ENCODE peak calls at places on chromosomes 1 and 21, in six cellular contexts. One of them, this sample, is unnamed. For H3K4me1, the result is how much of the 10 kb centered on the place peaks cover.

GRCh38 chr1:1997561-1997960 is 6.0 kb downstream of the CFAP74 start:
- DNase-seq in psoas muscle: no peak
- DNase-seq in effector memory CD4-positive, alpha-beta T cell: no peak
- DNase-seq in CD8-positive, alpha-beta T cell: no peak
- DNase-seq in ovary: no peak
- DNase-seq in CD4-positive, alpha-beta memory T cell: no peak
- DNase-seq in this sample: no peak

GRCh38 chr1:8702121-8702520 is 115.3 kb downstream of the RERE start:
- DNase-seq in psoas muscle: no peak
- DNase-seq in effector memory CD4-positive, alpha-beta T cell: no peak
- DNase-seq in CD8-positive, alpha-beta T cell: no peak
- DNase-seq in ovary: no peak
- DNase-seq in CD4-positive, alpha-beta memory T cell: no peak
- DNase-seq in this sample: peak

GRCh38 chr1:234611799-234612351 is 1.9 kb upstream of the IRF2BP2 start:
- DNase-seq in psoas muscle: peak
- DNase-seq in effector memory CD4-positive, alpha-beta T cell: no peak
- DNase-seq in CD8-positive, alpha-beta T cell: peak
- DNase-seq in ovary: peak
- DNase-seq in CD4-positive, alpha-beta memory T cell: no peak
- DNase-seq in this sample: no peak

GRCh38 chr1:202964755-202965440 is 2.2 kb downstream of the CYB5R1 start:
- DNase-seq in psoas muscle: peak
- DNase-seq in effector memory CD4-positive, alpha-beta T cell: no peak
- DNase-seq in CD8-positive, alpha-beta T cell: no peak
- DNase-seq in ovary: no peak
- DNase-seq in CD4-positive, alpha-beta memory T cell: no peak
- DNase-seq in this sample: no peak

GRCh38 chr1:54965624-54966340 is 14.6 kb upstream of the TMEM61 start:
- DNase-seq in psoas muscle: peak
- DNase-seq in effector memory CD4-positive, alpha-beta T cell: no peak
- DNase-seq in CD8-positive, alpha-beta T cell: no peak
- DNase-seq in ovary: peak
- DNase-seq in CD4-positive, alpha-beta memory T cell: no peak
- DNase-seq in this sample: peak

GRCh38 chr1:85311818-85312217 is 35.4 kb upstream of the BCL10 start:
- DNase-seq in psoas muscle: no peak
- DNase-seq in effector memory CD4-positive, alpha-beta T cell: no peak
- DNase-seq in CD8-positive, alpha-beta T cell: no peak
- DNase-seq in ovary: no peak
- DNase-seq in CD4-positive, alpha-beta memory T cell: no peak
- DNase-seq in this sample: no peak

GRCh38 chr1:9595156-9595967 is 6.7 kb downstream of the TMEM201 start:
- DNase-seq in psoas muscle: no peak
- DNase-seq in effector memory CD4-positive, alpha-beta T cell: no peak
- DNase-seq in CD8-positive, alpha-beta T cell: no peak
- DNase-seq in ovary: no peak
- DNase-seq in CD4-positive, alpha-beta memory T cell: no peak
- DNase-seq in this sample: no peak

GRCh38 chr1:59052194-59052593 is 244.7 kb upstream of the FGGY start:
- DNase-seq in psoas muscle: no peak
- DNase-seq in effector memory CD4-positive, alpha-beta T cell: no peak
- DNase-seq in CD8-positive, alpha-beta T cell: no peak
- DNase-seq in ovary: no peak
- DNase-seq in CD4-positive, alpha-beta memory T cell: no peak
- DNase-seq in this sample: no peak

GRCh38 chr1:228060458-228061190 is 21.9 kb upstream of the ARF1 start:
- DNase-seq in psoas muscle: no peak
- DNase-seq in effector memory CD4-positive, alpha-beta T cell: no peak
- DNase-seq in CD8-positive, alpha-beta T cell: no peak
- DNase-seq in ovary: no peak
- DNase-seq in CD4-positive, alpha-beta memory T cell: no peak
- DNase-seq in this sample: no peak

GRCh38 chr1:232123775-232124659 is 497.4 kb downstream of the DISC1 start:
- DNase-seq in psoas muscle: no peak
- DNase-seq in effector memory CD4-positive, alpha-beta T cell: no peak
- DNase-seq in CD8-positive, alpha-beta T cell: no peak
- DNase-seq in ovary: no peak
- DNase-seq in CD4-positive, alpha-beta memory T cell: no peak
- DNase-seq in this sample: no peak

GRCh38 chr1:7610106-7610731 is 160.9 kb upstream of the VAMP3 start:
- DNase-seq in psoas muscle: no peak
- DNase-seq in effector memory CD4-positive, alpha-beta T cell: no peak
- DNase-seq in CD8-positive, alpha-beta T cell: no peak
- DNase-seq in ovary: no peak
- DNase-seq in CD4-positive, alpha-beta memory T cell: no peak
- DNase-seq in this sample: no peak

GRCh38 chr1:93629101-93630059 is 52.3 kb downstream of the BCAR3 start:
- DNase-seq in psoas muscle: no peak
- DNase-seq in effector memory CD4-positive, alpha-beta T cell: peak
- DNase-seq in CD8-positive, alpha-beta T cell: peak
- DNase-seq in ovary: peak
- DNase-seq in CD4-positive, alpha-beta memory T cell: peak
- DNase-seq in this sample: no peak

GRCh38 chr1:199002670-199003069 is 363.8 kb downstream of the PTPRC start:
- DNase-seq in psoas muscle: no peak
- DNase-seq in effector memory CD4-positive, alpha-beta T cell: no peak
- DNase-seq in CD8-positive, alpha-beta T cell: no peak
- DNase-seq in ovary: no peak
- DNase-seq in CD4-positive, alpha-beta memory T cell: no peak
- DNase-seq in this sample: no peak

GRCh38 chr1:18319099-18319498 is 161.6 kb upstream of the KLHDC7A start:
- DNase-seq in psoas muscle: no peak
- DNase-seq in effector memory CD4-positive, alpha-beta T cell: no peak
- DNase-seq in CD8-positive, alpha-beta T cell: no peak
- DNase-seq in ovary: no peak
- DNase-seq in CD4-positive, alpha-beta memory T cell: no peak
- DNase-seq in this sample: no peak

GRCh38 chr1:61782771-61783170 is 40.5 kb downstream of the PATJ start:
- DNase-seq in psoas muscle: no peak
- DNase-seq in effector memory CD4-positive, alpha-beta T cell: peak
- DNase-seq in CD8-positive, alpha-beta T cell: peak
- DNase-seq in ovary: no peak
- DNase-seq in CD4-positive, alpha-beta memory T cell: peak
- DNase-seq in this sample: no peak

GRCh38 chr1:199743227-199743626 is 284.3 kb upstream of the NR5A2 start:
- DNase-seq in psoas muscle: no peak
- DNase-seq in effector memory CD4-positive, alpha-beta T cell: no peak
- DNase-seq in CD8-positive, alpha-beta T cell: no peak
- DNase-seq in ovary: no peak
- DNase-seq in CD4-positive, alpha-beta memory T cell: no peak
- DNase-seq in this sample: no peak

GRCh38 chr1:94949681-94950661 is 23.1 kb upstream of the CNN3 start:
- DNase-seq in psoas muscle: no peak
- DNase-seq in effector memory CD4-positive, alpha-beta T cell: no peak
- DNase-seq in CD8-positive, alpha-beta T cell: no peak
- DNase-seq in ovary: no peak
- DNase-seq in CD4-positive, alpha-beta memory T cell: no peak
- DNase-seq in this sample: no peak

GRCh38 chr21:16708431-16708830 is 804.4 kb upstream of the CXADR start:
- DNase-seq in psoas muscle: no peak
- DNase-seq in effector memory CD4-positive, alpha-beta T cell: no peak
- DNase-seq in CD8-positive, alpha-beta T cell: no peak
- DNase-seq in ovary: no peak
- DNase-seq in CD4-positive, alpha-beta memory T cell: no peak
- DNase-seq in this sample: no peak

GRCh38 chr1:111481387-111482221 is 7.8 kb downstream of the C1orf162 start:
- DNase-seq in psoas muscle: peak
- DNase-seq in effector memory CD4-positive, alpha-beta T cell: peak
- DNase-seq in CD8-positive, alpha-beta T cell: no peak
- DNase-seq in ovary: peak
- DNase-seq in CD4-positive, alpha-beta memory T cell: peak
- DNase-seq in this sample: peak

GRCh38 chr1:18408656-18409370 is 71.9 kb upstream of the KLHDC7A start:
- DNase-seq in psoas muscle: no peak
- DNase-seq in effector memory CD4-positive, alpha-beta T cell: no peak
- DNase-seq in CD8-positive, alpha-beta T cell: no peak
- DNase-seq in ovary: no peak
- DNase-seq in CD4-positive, alpha-beta memory T cell: no peak
- DNase-seq in this sample: peak

GRCh38 chr1:2170211-2170610 is 24.4 kb downstream of the FAAP20 start:
- DNase-seq in psoas muscle: no peak
- DNase-seq in effector memory CD4-positive, alpha-beta T cell: no peak
- DNase-seq in CD8-positive, alpha-beta T cell: no peak
- DNase-seq in ovary: no peak
- DNase-seq in CD4-positive, alpha-beta memory T cell: no peak
- DNase-seq in this sample: no peak

GRCh38 chr1:180631197-180631765 is 541 bp upstream of the XPR1 start:
- DNase-seq in psoas muscle: no peak
- DNase-seq in effector memory CD4-positive, alpha-beta T cell: no peak
- DNase-seq in CD8-positive, alpha-beta T cell: no peak
- DNase-seq in ovary: no peak
- DNase-seq in CD4-positive, alpha-beta memory T cell: no peak
- DNase-seq in this sample: no peak

DNA sequence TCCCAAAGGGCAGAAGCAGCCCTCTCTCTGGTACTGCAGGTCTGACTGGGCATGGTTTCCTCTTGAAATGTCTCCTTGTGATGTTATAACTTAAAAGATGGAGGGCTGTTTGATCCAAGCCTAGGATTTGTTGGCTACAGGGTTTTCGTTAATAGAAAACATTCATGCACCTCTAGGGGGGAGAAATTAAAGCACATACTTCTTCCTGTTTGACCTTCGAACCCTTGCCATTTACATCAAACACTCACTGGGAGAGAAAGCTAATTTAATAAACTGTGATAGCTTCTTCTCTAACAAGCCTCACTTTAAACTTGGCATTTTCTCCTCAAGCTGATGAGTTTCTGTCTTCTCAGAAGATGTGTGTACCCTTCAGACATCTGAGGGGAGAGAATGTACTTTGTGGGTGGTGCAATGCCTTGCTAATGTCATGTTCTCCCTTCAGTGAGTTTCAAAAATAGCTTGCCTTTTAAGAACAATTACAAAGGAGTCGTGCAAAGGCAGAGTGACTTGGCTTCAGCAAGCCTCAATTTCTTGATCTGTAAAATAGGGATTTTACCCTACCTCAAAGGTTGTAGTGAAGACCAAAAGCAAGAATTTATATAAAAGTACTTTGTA is 20.4 kb downstream of the CACHD1 start:
- DNase-seq in psoas muscle: no peak
- DNase-seq in effector memory CD4-positive, alpha-beta T cell: no peak
- DNase-seq in CD8-positive, alpha-beta T cell: no peak
- DNase-seq in ovary: no peak
- DNase-seq in CD4-positive, alpha-beta memory T cell: no peak
- DNase-seq in this sample: no peak
- H3K4me1 ChIP-seq in psoas muscle: under half
- H3K4me1 ChIP-seq in effector memory CD4-positive, alpha-beta T cell: under half
- H3K4me1 ChIP-seq in CD8-positive, alpha-beta T cell: under half
- H3K4me1 ChIP-seq in ovary: under half
- H3K4me1 ChIP-seq in CD4-positive, alpha-beta memory T cell: under half
- H3K4me1 ChIP-seq in this sample: under half

GRCh38 chr1:225878282-225878681 is 3.9 kb downstream of the TMEM63A start:
- DNase-seq in psoas muscle: no peak
- DNase-seq in effector memory CD4-positive, alpha-beta T cell: no peak
- DNase-seq in CD8-positive, alpha-beta T cell: no peak
- DNase-seq in ovary: no peak
- DNase-seq in CD4-positive, alpha-beta memory T cell: no peak
- DNase-seq in this sample: no peak

GRCh38 chr1:225879521-225880209 is 2.5 kb downstream of the TMEM63A start:
- DNase-seq in psoas muscle: no peak
- DNase-seq in effector memory CD4-positive, alpha-beta T cell: no peak
- DNase-seq in CD8-positive, alpha-beta T cell: no peak
- DNase-seq in ovary: no peak
- DNase-seq in CD4-positive, alpha-beta memory T cell: peak
- DNase-seq in this sample: no peak

GRCh38 chr1:225875044-225875822 is 6.9 kb downstream of the TMEM63A start:
- DNase-seq in psoas muscle: no peak
- DNase-seq in effector memory CD4-positive, alpha-beta T cell: no peak
- DNase-seq in CD8-positive, alpha-beta T cell: no peak
- DNase-seq in ovary: no peak
- DNase-seq in CD4-positive, alpha-beta memory T cell: no peak
- DNase-seq in this sample: peak

GRCh38 chr1:225876900-225877510 is 5.2 kb downstream of the TMEM63A start:
- DNase-seq in psoas muscle: no peak
- DNase-seq in effector memory CD4-positive, alpha-beta T cell: no peak
- DNase-seq in CD8-positive, alpha-beta T cell: no peak
- DNase-seq in ovary: no peak
- DNase-seq in CD4-positive, alpha-beta memory T cell: no peak
- DNase-seq in this sample: no peak

GRCh38 chr1:225877570-225877969 is 4.6 kb downstream of the TMEM63A start:
- DNase-seq in psoas muscle: peak
- DNase-seq in effector memory CD4-positive, alpha-beta T cell: no peak
- DNase-seq in CD8-positive, alpha-beta T cell: no peak
- DNase-seq in ovary: peak
- DNase-seq in CD4-positive, alpha-beta memory T cell: no peak
- DNase-seq in this sample: no peak
- H3K4me1 ChIP-seq in psoas muscle: under half
- H3K4me1 ChIP-seq in effector memory CD4-positive, alpha-beta T cell: half or more
- H3K4me1 ChIP-seq in CD8-positive, alpha-beta T cell: half or more
- H3K4me1 ChIP-seq in ovary: under half
- H3K4me1 ChIP-seq in CD4-positive, alpha-beta memory T cell: half or more
- H3K4me1 ChIP-seq in this sample: under half

GRCh38 chr1:67793562-67793961 is 39.7 kb downstream of the GNG12 start:
- DNase-seq in psoas muscle: no peak
- DNase-seq in effector memory CD4-positive, alpha-beta T cell: no peak
- DNase-seq in CD8-positive, alpha-beta T cell: no peak
- DNase-seq in ovary: no peak
- DNase-seq in CD4-positive, alpha-beta memory T cell: no peak
- DNase-seq in this sample: no peak
- H3K4me1 ChIP-seq in psoas muscle: under half
- H3K4me1 ChIP-seq in effector memory CD4-positive, alpha-beta T cell: under half
- H3K4me1 ChIP-seq in CD8-positive, alpha-beta T cell: under half
- H3K4me1 ChIP-seq in ovary: under half
- H3K4me1 ChIP-seq in CD4-positive, alpha-beta memory T cell: under half
- H3K4me1 ChIP-seq in this sample: under half

GRCh38 chr1:243723458-243724043 is 126.5 kb downstream of the AKT3 start:
- DNase-seq in psoas muscle: no peak
- DNase-seq in effector memory CD4-positive, alpha-beta T cell: no peak
- DNase-seq in CD8-positive, alpha-beta T cell: no peak
- DNase-seq in ovary: no peak
- DNase-seq in CD4-positive, alpha-beta memory T cell: no peak
- DNase-seq in this sample: no peak

GRCh38 chr1:243725846-243726245 is 124.2 kb downstream of the AKT3 start:
- DNase-seq in psoas muscle: no peak
- DNase-seq in effector memory CD4-positive, alpha-beta T cell: no peak
- DNase-seq in CD8-positive, alpha-beta T cell: no peak
- DNase-seq in ovary: no peak
- DNase-seq in CD4-positive, alpha-beta memory T cell: no peak
- DNase-seq in this sample: no peak

GRCh38 chr1:243726792-243727502 is 123.1 kb downstream of the AKT3 start:
- DNase-seq in psoas muscle: no peak
- DNase-seq in effector memory CD4-positive, alpha-beta T cell: no peak
- DNase-seq in CD8-positive, alpha-beta T cell: no peak
- DNase-seq in ovary: no peak
- DNase-seq in CD4-positive, alpha-beta memory T cell: no peak
- DNase-seq in this sample: no peak

GRCh38 chr1:243727503-243728191 is 122.4 kb downstream of the AKT3 start:
- DNase-seq in psoas muscle: no peak
- DNase-seq in effector memory CD4-positive, alpha-beta T cell: no peak
- DNase-seq in CD8-positive, alpha-beta T cell: no peak
- DNase-seq in ovary: no peak
- DNase-seq in CD4-positive, alpha-beta memory T cell: no peak
- DNase-seq in this sample: no peak

DNA sequence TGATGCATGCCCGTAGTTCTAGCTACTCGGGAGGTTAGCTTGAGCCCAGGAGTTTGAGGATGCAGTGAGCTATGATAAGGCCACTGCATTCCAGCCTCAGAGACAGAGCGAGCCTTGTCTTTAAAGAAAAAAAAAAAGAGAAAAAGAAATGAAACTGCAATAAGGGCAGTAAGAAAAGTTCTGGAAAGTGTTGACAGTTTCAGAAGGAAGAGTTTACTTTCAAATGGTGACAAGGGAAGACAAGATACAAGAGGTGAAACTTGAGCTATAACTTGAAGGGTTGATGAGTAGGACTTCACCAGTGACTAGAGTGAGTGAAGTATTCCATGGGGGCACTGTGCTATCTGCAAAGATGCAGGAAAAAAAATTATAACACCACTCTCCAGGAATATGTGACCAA is 125.0 kb downstream of the AKT3 start:
- DNase-seq in psoas muscle: no peak
- DNase-seq in effector memory CD4-positive, alpha-beta T cell: no peak
- DNase-seq in CD8-positive, alpha-beta T cell: no peak
- DNase-seq in ovary: no peak
- DNase-seq in CD4-positive, alpha-beta memory T cell: no peak
- DNase-seq in this sample: no peak
- H3K4me1 ChIP-seq in psoas muscle: under half
- H3K4me1 ChIP-seq in effector memory CD4-positive, alpha-beta T cell: under half
- H3K4me1 ChIP-seq in CD8-positive, alpha-beta T cell: under half
- H3K4me1 ChIP-seq in ovary: under half
- H3K4me1 ChIP-seq in CD4-positive, alpha-beta memory T cell: under half
- H3K4me1 ChIP-seq in this sample: under half